ENCODE peak calls at places on chromosomes 12 and 14, in seven cellular contexts. One of them, this sample, is unnamed.

GRCh38 chr14:68552075-68552474 is 240.8 kb downstream of the ZFP36L1 start:
- DNase-seq in right lobe of liver: no peak
- DNase-seq in fibroblast of mammary gland: no peak
- DNase-seq in heart left ventricle: no peak
- DNase-seq in astrocyte of the cerebellum: no peak
- DNase-seq in coronary artery: no peak
- DNase-seq in A673: no peak
- DNase-seq in this sample: no peak

GRCh38 chr12:47988073-47989022 is 15.9 kb downstream of the COL2A1 start:
- DNase-seq in astrocyte of the cerebellum: no peak
- DNase-seq in heart left ventricle: no peak
- DNase-seq in fibroblast of mammary gland: no peak
- DNase-seq in A673: no peak
- DNase-seq in right lobe of liver: no peak
- DNase-seq in coronary artery: no peak
- DNase-seq in this sample: no peak

GRCh38 chr12:10278104-10278503 is 29.6 kb upstream of the KLRD1 start:
- DNase-seq in A673: no peak
- DNase-seq in heart left ventricle: no peak
- DNase-seq in fibroblast of mammary gland: no peak
- DNase-seq in right lobe of liver: no peak
- DNase-seq in coronary artery: no peak
- DNase-seq in astrocyte of the cerebellum: no peak
- DNase-seq in this sample: no peak

GRCh38 chr12:112741106-112741505 is 50.4 kb upstream of the RPH3A start:
- DNase-seq in A673: peak; percentile 29
- DNase-seq in fibroblast of mammary gland: no peak
- DNase-seq in heart left ventricle: no peak
- DNase-seq in coronary artery: no peak
- DNase-seq in astrocyte of the cerebellum: no peak
- DNase-seq in right lobe of liver: no peak
- DNase-seq in this sample: no peak

GRCh38 chr12:39846304-39846703 is 226.7 kb upstream of the ABCD2 start:
- DNase-seq in A673: no peak
- DNase-seq in heart left ventricle: no peak
- DNase-seq in fibroblast of mammary gland: no peak
- DNase-seq in right lobe of liver: no peak
- DNase-seq in astrocyte of the cerebellum: no peak
- DNase-seq in coronary artery: no peak
- DNase-seq in this sample: no peak

GRCh38 chr14:92984082-92984788 is 61.3 kb downstream of the CHGA start:
- DNase-seq in fibroblast of mammary gland: no peak
- DNase-seq in astrocyte of the cerebellum: no peak
- DNase-seq in heart left ventricle: no peak
- DNase-seq in coronary artery: no peak
- DNase-seq in right lobe of liver: peak; percentile 13
- DNase-seq in A673: no peak
- DNase-seq in this sample: no peak

GRCh38 chr14:57212919-57213318 is 55.8 kb downstream of the EXOC5 start:
- DNase-seq in right lobe of liver: no peak
- DNase-seq in astrocyte of the cerebellum: no peak
- DNase-seq in A673: no peak
- DNase-seq in coronary artery: no peak
- DNase-seq in fibroblast of mammary gland: no peak
- DNase-seq in heart left ventricle: no peak
- DNase-seq in this sample: no peak

GRCh38 chr12:65911321-65911720 is 87.0 kb downstream of the HMGA2 start:
- DNase-seq in right lobe of liver: no peak
- DNase-seq in A673: peak; percentile 73
- DNase-seq in fibroblast of mammary gland: peak; percentile 77
- DNase-seq in coronary artery: no peak
- DNase-seq in astrocyte of the cerebellum: no peak
- DNase-seq in heart left ventricle: no peak
- DNase-seq in this sample: no peak

GRCh38 chr12:13097526-13097925 is 5.9 kb downstream of the GSG1 start:
- DNase-seq in coronary artery: no peak
- DNase-seq in heart left ventricle: no peak
- DNase-seq in A673: peak; percentile 11
- DNase-seq in fibroblast of mammary gland: peak; percentile 36
- DNase-seq in astrocyte of the cerebellum: no peak
- DNase-seq in right lobe of liver: no peak
- DNase-seq in this sample: no peak

GRCh38 chr12:77645966-77646598 is 184.6 kb upstream of the NAV3 start:
- DNase-seq in right lobe of liver: no peak
- DNase-seq in heart left ventricle: no peak
- DNase-seq in coronary artery: no peak
- DNase-seq in astrocyte of the cerebellum: no peak
- DNase-seq in fibroblast of mammary gland: no peak
- DNase-seq in A673: no peak
- DNase-seq in this sample: no peak

GRCh38 chr12:5026342-5026938 is 17.2 kb upstream of the KCNA5 start:
- DNase-seq in right lobe of liver: no peak
- DNase-seq in heart left ventricle: no peak
- DNase-seq in fibroblast of mammary gland: no peak
- DNase-seq in coronary artery: no peak
- DNase-seq in astrocyte of the cerebellum: no peak
- DNase-seq in A673: no peak
- DNase-seq in this sample: no peak

GRCh38 chr12:4031703-4032291 is 158.6 kb upstream of the PARP11 start:
- DNase-seq in fibroblast of mammary gland: peak; percentile 79
- DNase-seq in coronary artery: no peak
- DNase-seq in right lobe of liver: peak; percentile 55
- DNase-seq in heart left ventricle: peak; percentile 27
- DNase-seq in astrocyte of the cerebellum: no peak
- DNase-seq in A673: no peak
- DNase-seq in this sample: no peak

GRCh38 chr12:93573552-93574223 is 1.2 kb downstream of the SOCS2 start:
- DNase-seq in heart left ventricle: no peak
- DNase-seq in coronary artery: no peak
- DNase-seq in fibroblast of mammary gland: peak; percentile 62
- DNase-seq in right lobe of liver: no peak
- DNase-seq in A673: no peak
- DNase-seq in astrocyte of the cerebellum: no peak
- DNase-seq in this sample: no peak

GRCh38 chr12:93570552-93571359 is 1.7 kb upstream of the SOCS2 start:
- DNase-seq in heart left ventricle: peak; percentile 97
- DNase-seq in fibroblast of mammary gland: peak; percentile 93
- DNase-seq in right lobe of liver: peak; percentile 98
- DNase-seq in A673: peak; percentile 94
- DNase-seq in coronary artery: peak; percentile 96
- DNase-seq in astrocyte of the cerebellum: peak; percentile 60
- DNase-seq in this sample: peak; percentile 91

GRCh38 chr12:93571854-93572711 is at the start of gene SOCS2:
- DNase-seq in fibroblast of mammary gland: no peak
- DNase-seq in heart left ventricle: peak; percentile 59
- DNase-seq in coronary artery: no peak
- DNase-seq in right lobe of liver: peak; percentile 62
- DNase-seq in A673: no peak
- DNase-seq in astrocyte of the cerebellum: no peak
- DNase-seq in this sample: peak; percentile 74

GRCh38 chr12:93571360-93571853 is 1.1 kb upstream of the SOCS2 start:
- DNase-seq in coronary artery: peak; percentile 85
- DNase-seq in A673: peak; percentile 57
- DNase-seq in heart left ventricle: peak; percentile 84
- DNase-seq in fibroblast of mammary gland: peak; percentile 65
- DNase-seq in right lobe of liver: peak; percentile 88
- DNase-seq in astrocyte of the cerebellum: no peak
- DNase-seq in this sample: peak; percentile 83

DNA sequence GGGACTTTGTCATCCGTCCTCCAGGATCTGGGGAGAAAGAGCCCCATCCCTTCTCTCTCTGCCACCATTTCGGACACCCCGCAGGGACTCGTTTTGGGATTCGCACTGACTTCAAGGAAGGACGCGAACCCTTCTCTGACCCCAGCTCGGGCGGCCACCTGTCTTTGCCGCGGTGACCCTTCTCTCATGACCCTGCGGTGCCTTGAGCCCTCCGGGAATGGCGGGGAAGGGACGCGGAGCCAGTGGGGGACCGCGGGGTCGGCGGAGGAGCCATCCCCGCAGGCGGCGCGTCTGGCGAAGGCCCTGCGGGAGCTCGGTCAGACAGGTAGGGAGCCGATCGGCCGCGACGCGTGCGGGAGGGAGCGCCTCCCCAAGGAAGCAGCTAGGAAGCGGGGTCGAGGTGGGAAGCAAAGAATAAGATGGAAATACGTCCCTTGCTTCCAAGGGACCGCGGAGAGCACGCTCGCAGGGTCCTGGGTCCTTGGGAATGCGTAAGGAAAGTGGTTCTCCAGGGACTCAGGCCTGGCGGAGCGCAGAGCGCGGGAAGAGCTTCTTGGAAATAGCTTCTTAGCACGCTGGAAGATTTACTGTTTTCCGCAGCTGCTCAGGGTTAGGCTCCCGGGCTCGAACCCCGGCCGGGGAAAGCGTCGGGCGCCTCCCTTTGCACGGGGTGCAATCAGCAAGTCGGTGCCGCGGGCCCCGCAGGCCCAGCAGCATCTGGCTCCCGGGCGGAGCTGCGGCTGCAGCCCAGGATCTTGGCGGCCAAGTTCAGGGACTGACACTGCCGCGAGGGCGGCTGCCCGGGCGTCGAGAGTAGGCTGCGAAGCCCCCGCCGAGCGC is 457 bp downstream of the SOCS2 start:
- DNase-seq in coronary artery: peak; percentile 78
- DNase-seq in fibroblast of mammary gland: no peak
- DNase-seq in A673: no peak
- DNase-seq in astrocyte of the cerebellum: no peak
- DNase-seq in right lobe of liver: peak; percentile 61
- DNase-seq in heart left ventricle: peak; percentile 46
- DNase-seq in this sample: no peak
- TF ChIP-seq CTCF in coronary artery: no peak
- TF ChIP-seq CTCF in fibroblast of mammary gland: no peak
- TF ChIP-seq CTCF in A673: no peak
- TF ChIP-seq CTCF in astrocyte of the cerebellum: no peak
- TF ChIP-seq CTCF in right lobe of liver: no peak
- TF ChIP-seq CTCF in heart left ventricle: no peak
- TF ChIP-seq CTCF in this sample: no peak

GRCh38 chr14:59632381-59632780 is 55.8 kb upstream of the CCDC175 start:
- DNase-seq in heart left ventricle: no peak
- DNase-seq in A673: peak; percentile 58
- DNase-seq in right lobe of liver: no peak
- DNase-seq in coronary artery: no peak
- DNase-seq in astrocyte of the cerebellum: peak; percentile 15
- DNase-seq in fibroblast of mammary gland: peak; percentile 35
- DNase-seq in this sample: no peak
- TF ChIP-seq CTCF in heart left ventricle: peak; percentile 31
- TF ChIP-seq CTCF in A673: peak; percentile 75
- TF ChIP-seq CTCF in right lobe of liver: peak; percentile 61
- TF ChIP-seq CTCF in coronary artery: no peak
- TF ChIP-seq CTCF in astrocyte of the cerebellum: peak; percentile 72
- TF ChIP-seq CTCF in fibroblast of mammary gland: peak; percentile 60
- TF ChIP-seq CTCF in this sample: peak; percentile 74

DNA sequence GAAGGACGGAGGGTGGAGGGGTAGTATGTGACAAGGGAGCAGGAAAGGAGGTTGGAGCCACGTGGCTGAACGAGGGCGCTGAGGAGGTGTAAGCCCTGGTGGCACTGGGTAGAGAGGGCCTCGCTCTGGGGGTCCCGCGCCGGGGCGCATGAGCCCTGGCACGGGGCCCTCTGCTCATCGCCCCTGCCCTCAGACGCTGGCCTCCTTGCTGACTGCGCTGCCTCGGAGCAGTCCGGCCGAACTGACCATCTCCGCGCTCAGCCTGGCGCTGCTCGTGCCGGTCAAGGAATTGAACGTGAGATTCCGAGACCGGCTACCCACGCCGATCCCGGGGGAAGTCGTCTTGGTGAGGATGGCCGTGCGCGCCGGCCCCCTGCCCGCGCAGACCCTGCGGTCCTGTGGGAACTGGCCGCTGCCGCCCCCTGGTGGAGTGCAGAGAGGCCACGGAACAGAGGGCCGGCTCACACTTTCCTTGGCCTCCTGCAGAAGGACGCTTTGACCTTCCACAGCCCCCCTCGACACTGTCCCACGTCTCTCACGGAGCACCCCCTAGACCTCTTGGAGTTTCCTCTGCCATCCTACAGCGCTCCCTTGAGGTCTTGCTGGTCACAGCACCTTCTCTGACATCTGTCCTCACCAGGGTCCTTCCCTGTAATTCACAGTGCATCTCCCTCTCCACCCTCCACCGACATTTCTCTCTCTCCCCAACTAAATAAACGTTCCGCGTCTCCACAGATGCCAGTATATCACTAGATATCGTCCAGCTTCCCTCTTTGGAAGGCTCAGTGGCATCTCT is 10.5 kb downstream of the ARHGEF25 start:
- DNase-seq in A673: peak; percentile 61
- DNase-seq in heart left ventricle: peak; percentile 56
- DNase-seq in fibroblast of mammary gland: peak; percentile 16
- DNase-seq in astrocyte of the cerebellum: no peak
- DNase-seq in coronary artery: peak; percentile 70
- DNase-seq in right lobe of liver: peak; percentile 71
- DNase-seq in this sample: no peak
- TF ChIP-seq CTCF in A673: peak; percentile 95
- TF ChIP-seq CTCF in heart left ventricle: peak; percentile 97
- TF ChIP-seq CTCF in fibroblast of mammary gland: peak; percentile 75
- TF ChIP-seq CTCF in astrocyte of the cerebellum: peak; percentile 93
- TF ChIP-seq CTCF in coronary artery: peak; percentile 96
- TF ChIP-seq CTCF in right lobe of liver: peak; percentile 88
- TF ChIP-seq CTCF in this sample: peak; percentile 94

GRCh38 chr14:65169351-65169750 is 67.0 kb upstream of the MAX start:
- DNase-seq in fibroblast of mammary gland: peak; percentile 93
- DNase-seq in astrocyte of the cerebellum: no peak
- DNase-seq in right lobe of liver: no peak
- DNase-seq in coronary artery: no peak
- DNase-seq in heart left ventricle: no peak
- DNase-seq in A673: no peak
- DNase-seq in this sample: no peak

GRCh38 chr14:65168840-65169239 is 66.5 kb upstream of the MAX start:
- DNase-seq in right lobe of liver: no peak
- DNase-seq in A673: peak; percentile 10
- DNase-seq in heart left ventricle: no peak
- DNase-seq in fibroblast of mammary gland: peak; percentile 90
- DNase-seq in astrocyte of the cerebellum: no peak
- DNase-seq in coronary artery: no peak
- DNase-seq in this sample: no peak

GRCh38 chr14:65173973-65174693 is 71.8 kb upstream of the MAX start:
- DNase-seq in coronary artery: no peak
- DNase-seq in fibroblast of mammary gland: no peak
- DNase-seq in A673: no peak
- DNase-seq in right lobe of liver: no peak
- DNase-seq in astrocyte of the cerebellum: no peak
- DNase-seq in heart left ventricle: no peak
- DNase-seq in this sample: no peak

GRCh38 chr14:65170318-65170717 is 68.0 kb upstream of the MAX start:
- DNase-seq in right lobe of liver: no peak
- DNase-seq in fibroblast of mammary gland: no peak
- DNase-seq in astrocyte of the cerebellum: no peak
- DNase-seq in heart left ventricle: no peak
- DNase-seq in A673: no peak
- DNase-seq in coronary artery: no peak
- DNase-seq in this sample: no peak

DNA sequence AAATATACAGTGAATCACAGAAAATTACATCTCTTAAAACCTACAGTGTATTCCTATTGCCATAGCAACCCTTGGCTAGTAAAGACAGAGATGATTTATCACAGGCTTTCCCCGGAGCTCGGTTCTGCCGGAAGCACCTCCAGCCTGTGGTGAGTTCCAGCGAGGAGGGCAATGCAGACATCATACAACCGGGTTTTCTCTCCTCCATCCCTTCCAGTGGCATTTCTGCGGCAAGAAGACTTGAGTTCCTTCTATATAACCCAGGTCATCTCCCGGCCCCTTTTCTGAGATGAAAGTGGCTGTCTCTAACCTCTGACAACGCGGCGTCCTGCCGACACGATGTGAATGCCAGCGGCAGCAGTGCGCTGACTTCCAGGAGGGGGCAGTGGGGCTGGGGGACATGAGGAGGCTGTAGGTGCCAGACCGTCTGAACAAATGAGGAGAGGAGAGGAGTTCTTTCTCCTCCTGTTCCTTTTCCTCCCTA is 68.5 kb upstream of the MAX start:
- DNase-seq in A673: peak; percentile 43
- DNase-seq in heart left ventricle: no peak
- DNase-seq in astrocyte of the cerebellum: peak; percentile 54
- DNase-seq in fibroblast of mammary gland: peak; percentile 81
- DNase-seq in right lobe of liver: no peak
- DNase-seq in coronary artery: no peak
- DNase-seq in this sample: no peak
- TF ChIP-seq CTCF in A673: peak; percentile 42
- TF ChIP-seq CTCF in heart left ventricle: peak; percentile 23
- TF ChIP-seq CTCF in astrocyte of the cerebellum: peak; percentile 61
- TF ChIP-seq CTCF in fibroblast of mammary gland: peak; percentile 48
- TF ChIP-seq CTCF in right lobe of liver: no peak
- TF ChIP-seq CTCF in coronary artery: no peak
- TF ChIP-seq CTCF in this sample: peak; percentile 64

This sample was measured in type B pancreatic cell.